ENCODE peak calls at places on chromosomes 13 and 19, in seven cellular contexts. M is activated T-cell treated with anti-CD3 and anti-CD28 coated beads for 4 hours; A is Karpas-422; F is GM18507; D is AG04449; H is stimulated activated CD8-positive, alpha-beta memory T cell treated with anti-CD3 and anti-CD28 coated beads, Interleukin-15, amount 100 ng/mL, for 24 hours; I is foreskin melanocyte. Z is an unnamed sample.

GRCh38 chr19:33887891-33888290 is 91.2 kb downstream of the KCTD15 start:
- DNase-seq in I (no peak), M (no peak), A (no peak), H (no peak), F (no peak), D (no peak), Z (no peak)

GRCh38 chr19:39065928-39066327 is 18.2 kb upstream of the ACP7 start:
- DNase-seq in M (no peak), H (no peak), I (no peak), D (no peak), A (no peak), F (no peak), Z (no peak)

GRCh38 chr19:2533686-2534085 is 57.8 kb downstream of the GADD45B start:
- DNase-seq in A (no peak), M (no peak), D (no peak), I (no peak), H (no peak), F (no peak), Z (no peak)

GRCh38 chr19:12788025-12788681 is 3.1 kb upstream of the JUNB start:
- DNase-seq in M (no peak), I (no peak), F (no peak), D (no peak), H (no peak), A (no peak), Z (no peak)

GRCh38 chr13:25951831-25952230 is 100.0 kb downstream of the SHISA2 start:
- DNase-seq in I (no peak), F (no peak), H (no peak), M (no peak), A (no peak), D (no peak), Z (no peak)

GRCh38 chr13:78764665-78765064 is 105.7 kb upstream of the OBI1 start:
- DNase-seq in M (no peak), I (no peak), D (no peak), F (no peak), A (no peak), H (no peak), Z (no peak)

GRCh38 chr13:49606747-49607648 is 21.3 kb upstream of the ARL11 start:
- DNase-seq in F (peak; percentile 62), D (peak; percentile 44), I (peak; percentile 77), A (peak; percentile 94), H (peak; percentile 30), M (peak; percentile 73), Z (peak; percentile 89)

GRCh38 chr13:106493569-106493968 is 41.9 kb downstream of the EFNB2 start:
- DNase-seq in F (peak; percentile 23), M (no peak), A (no peak), D (no peak), I (no peak), H (no peak), Z (no peak)

GRCh38 chr13:51006067-51006800 is 96.6 kb downstream of the RNASEH2B start:
- DNase-seq in H (no peak), D (no peak), A (no peak), I (no peak), M (no peak), F (no peak), Z (no peak)

GRCh38 chr19:47601180-47601904 is 7.6 kb upstream of the BICRA start:
- DNase-seq in I (no peak), M (no peak), A (no peak), D (no peak), F (no peak), H (no peak), Z (no peak)

GRCh38 chr13:76189882-76190519 is 553.9 kb downstream of the LMO7 start:
- DNase-seq in F (no peak), H (no peak), A (no peak), D (no peak), I (no peak), M (no peak), Z (no peak)

GRCh38 chr13:36175621-36176020 is 38.7 kb downstream of the SOHLH2 start:
- DNase-seq in M (no peak), D (no peak), A (no peak), H (no peak), F (no peak), I (no peak), Z (no peak)

GRCh38 chr19:29547361-29547960 is 21.7 kb downstream of the VSTM2B start:
- DNase-seq in D (no peak), I (no peak), H (no peak), F (no peak), M (no peak), A (no peak), Z (no peak)

GRCh38 chr19:10288662-10289166 is 1.0 kb upstream of the ICAM5 start:
- DNase-seq in M (no peak), A (peak; percentile 94), I (peak; percentile 49), D (no peak), H (no peak), F (no peak), Z (peak; percentile 44)

GRCh38 chr19:17996826-17997316 is 11.1 kb upstream of the ARRDC2 start:
- DNase-seq in M (peak; percentile 84), H (peak; percentile 78), A (peak; percentile 93), I (peak; percentile 51), D (no peak), F (peak; percentile 72), Z (peak; percentile 87)

GRCh38 chr19:3006075-3006767 is 22.9 kb downstream of the TLE2 start:
- DNase-seq in F (no peak), M (no peak), D (no peak), I (no peak), H (no peak), A (peak; percentile 52), Z (no peak)

GRCh38 chr19:48696353-48697010 is 711 bp downstream of the FUT2 start:
- DNase-seq in M (no peak), I (no peak), D (no peak), F (no peak), H (no peak), A (no peak), Z (no peak)

GRCh38 chr13:49810825-49811526 is 18.5 kb upstream of the KPNA3 start:
- DNase-seq in H (no peak), A (no peak), I (no peak), M (no peak), F (no peak), D (no peak), Z (no peak)

GRCh38 chr19:14496029-14496848 is at the start of gene GIPC1:
- DNase-seq in I (peak; percentile 99), D (peak; percentile 92), F (peak; percentile 98), H (peak; percentile 68), M (peak; percentile 70), A (peak; percentile 81), Z (peak; percentile 99)

GRCh38 chr13:43036386-43037220 is 13.2 kb downstream of the DNAJC15 start:
- DNase-seq in F (no peak), I (no peak), A (no peak), M (no peak), H (no peak), D (no peak), Z (no peak)